ENCODE peak calls at places on chromosomes 6 and 20, in six cellular contexts. O, F, Z, M, T and L are unnamed samples.

GRCh38 chr20:986733-987355 is 15.3 kb downstream of the RSPO4 start:
- DNase-seq in O (no peak), F (no peak), Z (peak; percentile 15), M (no peak), T (no peak), L (no peak)

GRCh38 chr6:42774201-42774600 is 7.7 kb upstream of the BICRAL start:
- DNase-seq in O (no peak), F (no peak), Z (no peak), M (no peak), T (no peak), L (no peak)

GRCh38 chr6:47680056-47680455 is 18.3 kb upstream of the ADGRF4 start:
- DNase-seq in O (no peak), F (no peak), Z (no peak), M (no peak), T (no peak), L (no peak)

GRCh38 chr6:160919713-160920112 is 71.9 kb upstream of the MAP3K4 start:
- DNase-seq in O (peak; percentile 36), F (no peak), Z (no peak), M (no peak), T (no peak), L (no peak)

GRCh38 chr6:133977983-133978895 is 25.2 kb downstream of the TBPL1 start:
- DNase-seq in O (no peak), F (no peak), Z (no peak), M (no peak), T (no peak), L (no peak)

GRCh38 chr20:38298768-38299288 is 5.1 kb upstream of the BPI start:
- DNase-seq in O (no peak), F (no peak), Z (no peak), M (no peak), T (no peak), L (no peak)

GRCh38 chr20:8018928-8019177 is 708 bp downstream of the TMX4 start:
- DNase-seq in O (no peak), F (no peak), Z (no peak), M (peak; percentile 45), T (no peak), L (no peak)

GRCh38 chr20:32019156-32019510 is 8.9 kb downstream of the CCM2L start:
- DNase-seq in O (no peak), F (peak; percentile 66), Z (no peak), M (no peak), T (no peak), L (no peak)

GRCh38 chr6:36875250-36875633 is 639 bp upstream of the PPIL1 start:
- DNase-seq in O (no peak), F (no peak), Z (no peak), M (no peak), T (no peak), L (no peak)

GRCh38 chr6:162078667-162079066 is 648.9 kb downstream of the PRKN start:
- DNase-seq in O (no peak), F (no peak), Z (no peak), M (no peak), T (no peak), L (no peak)

GRCh38 chr6:123055266-123055665 is 59.2 kb downstream of the CLVS2 start:
- DNase-seq in O (no peak), F (no peak), Z (no peak), M (no peak), T (no peak), L (no peak)

GRCh38 chr20:62707981-62708521 is 585 bp upstream of the NTSR1 start:
- DNase-seq in O (no peak), F (peak; percentile 43), Z (peak; percentile 83), M (no peak), T (no peak), L (peak; percentile 27)

GRCh38 chr6:44020664-44021425 is 106.4 kb downstream of the MRPL14 start:
- DNase-seq in O (no peak), F (no peak), Z (no peak), M (no peak), T (no peak), L (no peak)

GRCh38 chr6:158825038-158825950 is 6.1 kb upstream of the EZR start:
- DNase-seq in O (no peak), F (no peak), Z (no peak), M (no peak), T (no peak), L (no peak)

GRCh38 chr6:63663147-63663877 is 27.7 kb downstream of the PHF3 start:
- DNase-seq in O (no peak), F (no peak), Z (no peak), M (no peak), T (no peak), L (no peak)

GRCh38 chr20:46293084-46293483 is 15.2 kb downstream of the CDH22 start:
- DNase-seq in O (peak; percentile 51), F (peak; percentile 38), Z (no peak), M (no peak), T (no peak), L (peak; percentile 43)

GRCh38 chr20:62907377-62908317 is 18.7 kb downstream of the DIDO1 start:
- DNase-seq in O (peak; percentile 58), F (peak; percentile 48), Z (no peak), M (no peak), T (no peak), L (no peak)

GRCh38 chr20:40268321-40269075 is 420.5 kb downstream of the MAFB start:
- DNase-seq in O (no peak), F (no peak), Z (no peak), M (no peak), T (no peak), L (no peak)

GRCh38 chr6:12576389-12576788 is 140.2 kb upstream of the PHACTR1 start:
- DNase-seq in O (no peak), F (no peak), Z (no peak), M (no peak), T (no peak), L (no peak)

GRCh38 chr6:153568601-153569000 is 437.5 kb upstream of the RGS17 start:
- DNase-seq in O (no peak), F (no peak), Z (no peak), M (no peak), T (no peak), L (no peak)

GRCh38 chr6:31478186-31478950 is 19.6 kb upstream of the MICB start:
- DNase-seq in O (no peak), F (no peak), Z (no peak), M (no peak), T (no peak), L (no peak)

GRCh38 chr6:112221561-112221960 is 32.8 kb downstream of the LAMA4 start:
- DNase-seq in O (no peak), F (no peak), Z (no peak), M (no peak), T (no peak), L (no peak)

GRCh38 chr6:80641591-80641990 is 535.1 kb downstream of the BCKDHB start:
- DNase-seq in O (no peak), F (no peak), Z (no peak), M (no peak), T (no peak), L (no peak)

GRCh38 chr6:48765352-48765961 is 654.5 kb upstream of the PTCHD4 start:
- DNase-seq in O (peak; percentile 46), F (no peak), Z (peak; percentile 59), M (no peak), T (peak; percentile 25), L (peak; percentile 25)

GRCh38 chr6:109874086-109874485 is 104.0 kb upstream of the GPR6 start:
- DNase-seq in O (no peak), F (no peak), Z (no peak), M (no peak), T (no peak), L (no peak)

GRCh38 chr6:109869398-109870165 is 108.5 kb upstream of the GPR6 start:
- DNase-seq in O (no peak), F (no peak), Z (no peak), M (no peak), T (no peak), L (no peak)

GRCh38 chr6:109874621-109875020 is 103.5 kb upstream of the GPR6 start:
- DNase-seq in O (no peak), F (no peak), Z (no peak), M (no peak), T (no peak), L (no peak)

GRCh38 chr6:109872968-109873545 is 105.1 kb upstream of the GPR6 start:
- DNase-seq in O (no peak), F (no peak), Z (no peak), M (no peak), T (no peak), L (no peak)

GRCh38 chr6:109872549-109872948 is 105.6 kb upstream of the GPR6 start:
- DNase-seq in O (no peak), F (no peak), Z (no peak), M (no peak), T (no peak), L (no peak)
- TF ChIP-seq ZNF274 in O (no peak), F (no peak), Z (no peak), M (no peak), T (no peak), L (no peak)

GRCh38 chr6:135221505-135221904 is 40.4 kb downstream of the MYB start:
- DNase-seq in O (no peak), F (no peak), Z (no peak), M (no peak), T (no peak), L (no peak)
- TF ChIP-seq ZNF274 in O (no peak), F (no peak), Z (no peak), M (no peak), T (no peak), L (no peak)

GRCh38 chr6:150865406-150866146 is at the start of gene MTHFD1L:
- DNase-seq in O (peak; percentile 73), F (peak; percentile 95), Z (peak; percentile 44), M (no peak), T (no peak), L (peak; percentile 52)
- TF ChIP-seq ZNF274 in O (no peak), F (no peak), Z (no peak), M (no peak), T (no peak), L (no peak)

GRCh38 chr6:125808591-125808990 is 17.8 kb downstream of the NCOA7 start:
- DNase-seq in O (no peak), F (no peak), Z (no peak), M (no peak), T (no peak), L (no peak)
- TF ChIP-seq ZNF274 in O (no peak), F (no peak), Z (no peak), M (no peak), T (no peak), L (no peak)

GRCh38 chr6:129251669-129252376 is 368.9 kb downstream of the LAMA2 start:
- DNase-seq in O (peak; percentile 63), F (peak; percentile 32), Z (peak; percentile 73), M (peak; percentile 17), T (peak; percentile 57), L (peak; percentile 44)
- TF ChIP-seq ZNF274 in O (no peak), F (no peak), Z (no peak), M (no peak), T (no peak), L (no peak)

GRCh38 chr20:6066582-6066981 is 12.7 kb upstream of the LRRN4 start:
- DNase-seq in O (no peak), F (no peak), Z (no peak), M (no peak), T (no peak), L (no peak)

GRCh38 chr20:6057139-6057538 is 3.3 kb upstream of the LRRN4 start:
- DNase-seq in O (no peak), F (no peak), Z (no peak), M (no peak), T (no peak), L (no peak)

GRCh38 chr20:6058684-6059295 is 4.9 kb upstream of the LRRN4 start:
- DNase-seq in O (no peak), F (no peak), Z (no peak), M (no peak), T (no peak), L (no peak)

GRCh38 chr20:6057704-6058103 is 3.8 kb upstream of the LRRN4 start:
- DNase-seq in O (no peak), F (no peak), Z (no peak), M (no peak), T (no peak), L (no peak)

GRCh38 chr20:6061544-6061943 is 7.7 kb upstream of the LRRN4 start:
- DNase-seq in O (no peak), F (no peak), Z (no peak), M (no peak), T (no peak), L (no peak)
- TF ChIP-seq ZNF274 in O (no peak), F (no peak), Z (no peak), M (no peak), T (no peak), L (no peak)